ENCODE peak calls at places on chromosomes 1 and 21, in eight cellular contexts. One of them, this sample, is unnamed.

GRCh38 chr1:162003061-162003824 is 20.4 kb downstream of the OLFML2B start:
- DNase-seq in HCEC 1CT: no peak
- DNase-seq in activated naive CD4-positive, alpha-beta T cell treated with anti-CD3 and anti-CD28 coated beads, Interleukin-2, amount 10 ng/mL, durations not matched to agents 7 days and 5 days: no peak
- DNase-seq in nephron progenitor cell: no peak
- DNase-seq in DMS153: no peak
- DNase-seq in hypothalamus: no peak
- DNase-seq in left kidney: peak
- DNase-seq in NT2/D1: no peak
- DNase-seq in this sample: no peak

GRCh38 chr1:35278886-35279554 is 10.5 kb downstream of the ZMYM4 start:
- DNase-seq in HCEC 1CT: no peak
- DNase-seq in activated naive CD4-positive, alpha-beta T cell treated with anti-CD3 and anti-CD28 coated beads, Interleukin-2, amount 10 ng/mL, durations not matched to agents 7 days and 5 days: no peak
- DNase-seq in nephron progenitor cell: no peak
- DNase-seq in DMS153: no peak
- DNase-seq in hypothalamus: no peak
- DNase-seq in left kidney: no peak
- DNase-seq in NT2/D1: no peak
- DNase-seq in this sample: no peak

GRCh38 chr1:24894002-24894401 is 36.1 kb downstream of the RUNX3 start:
- DNase-seq in HCEC 1CT: no peak
- DNase-seq in activated naive CD4-positive, alpha-beta T cell treated with anti-CD3 and anti-CD28 coated beads, Interleukin-2, amount 10 ng/mL, durations not matched to agents 7 days and 5 days: no peak
- DNase-seq in nephron progenitor cell: no peak
- DNase-seq in DMS153: no peak
- DNase-seq in hypothalamus: no peak
- DNase-seq in left kidney: no peak
- DNase-seq in NT2/D1: no peak
- DNase-seq in this sample: no peak

GRCh38 chr1:150979723-150980056 is 2.4 kb upstream of the ANXA9 start:
- DNase-seq in HCEC 1CT: no peak
- DNase-seq in activated naive CD4-positive, alpha-beta T cell treated with anti-CD3 and anti-CD28 coated beads, Interleukin-2, amount 10 ng/mL, durations not matched to agents 7 days and 5 days: no peak
- DNase-seq in nephron progenitor cell: no peak
- DNase-seq in DMS153: no peak
- DNase-seq in hypothalamus: no peak
- DNase-seq in left kidney: no peak
- DNase-seq in NT2/D1: no peak
- DNase-seq in this sample: no peak

GRCh38 chr21:29232601-29233541 is 65.9 kb upstream of the BACH1 start:
- DNase-seq in HCEC 1CT: peak
- DNase-seq in activated naive CD4-positive, alpha-beta T cell treated with anti-CD3 and anti-CD28 coated beads, Interleukin-2, amount 10 ng/mL, durations not matched to agents 7 days and 5 days: no peak
- DNase-seq in nephron progenitor cell: no peak
- DNase-seq in DMS153: no peak
- DNase-seq in hypothalamus: no peak
- DNase-seq in left kidney: no peak
- DNase-seq in NT2/D1: no peak
- DNase-seq in this sample: no peak

GRCh38 chr1:233707153-233707905 is 93.4 kb downstream of the KCNK1 start:
- DNase-seq in HCEC 1CT: no peak
- DNase-seq in activated naive CD4-positive, alpha-beta T cell treated with anti-CD3 and anti-CD28 coated beads, Interleukin-2, amount 10 ng/mL, durations not matched to agents 7 days and 5 days: no peak
- DNase-seq in nephron progenitor cell: no peak
- DNase-seq in DMS153: peak
- DNase-seq in hypothalamus: no peak
- DNase-seq in left kidney: peak
- DNase-seq in NT2/D1: no peak
- DNase-seq in this sample: peak

GRCh38 chr1:175193339-175193950 is 869 bp upstream of the KIAA0040 start:
- DNase-seq in HCEC 1CT: no peak
- DNase-seq in activated naive CD4-positive, alpha-beta T cell treated with anti-CD3 and anti-CD28 coated beads, Interleukin-2, amount 10 ng/mL, durations not matched to agents 7 days and 5 days: no peak
- DNase-seq in nephron progenitor cell: no peak
- DNase-seq in DMS153: no peak
- DNase-seq in hypothalamus: peak
- DNase-seq in left kidney: no peak
- DNase-seq in NT2/D1: no peak
- DNase-seq in this sample: no peak

GRCh38 chr21:30838536-30838935 is 9.0 kb upstream of the KRTAP7-1 start:
- DNase-seq in HCEC 1CT: no peak
- DNase-seq in activated naive CD4-positive, alpha-beta T cell treated with anti-CD3 and anti-CD28 coated beads, Interleukin-2, amount 10 ng/mL, durations not matched to agents 7 days and 5 days: no peak
- DNase-seq in nephron progenitor cell: no peak
- DNase-seq in DMS153: no peak
- DNase-seq in hypothalamus: no peak
- DNase-seq in left kidney: no peak
- DNase-seq in NT2/D1: no peak
- DNase-seq in this sample: no peak

GRCh38 chr1:10068605-10069294 is 36.0 kb downstream of the UBE4B start:
- DNase-seq in HCEC 1CT: no peak
- DNase-seq in activated naive CD4-positive, alpha-beta T cell treated with anti-CD3 and anti-CD28 coated beads, Interleukin-2, amount 10 ng/mL, durations not matched to agents 7 days and 5 days: no peak
- DNase-seq in nephron progenitor cell: no peak
- DNase-seq in DMS153: no peak
- DNase-seq in hypothalamus: no peak
- DNase-seq in left kidney: no peak
- DNase-seq in NT2/D1: no peak
- DNase-seq in this sample: no peak